ENCODE peak calls at places on chromosomes 6 and 20, in nine cellular contexts. One of them, this sample, is unnamed.

GRCh38 chr6:150250826-150251225 is 108.0 kb downstream of the PPP1R14C start:
- DNase-seq in GM20000: no peak
- DNase-seq in GM06990: no peak
- DNase-seq in astrocyte of the cerebellum: peak
- DNase-seq in AG09319: no peak
- DNase-seq in WTC11: peak
- DNase-seq in foreskin fibroblast: peak
- DNase-seq in psoas muscle: no peak
- DNase-seq in endodermal cell: peak
- DNase-seq in this sample: no peak

GRCh38 chr20:48804300-48804980 is 23.4 kb downstream of the PREX1 start:
- DNase-seq in psoas muscle: no peak
- DNase-seq in AG09319: no peak
- DNase-seq in WTC11: no peak
- DNase-seq in astrocyte of the cerebellum: no peak
- DNase-seq in foreskin fibroblast: no peak
- DNase-seq in endodermal cell: no peak
- DNase-seq in GM06990: no peak
- DNase-seq in GM20000: no peak
- DNase-seq in this sample: no peak

GRCh38 chr20:60372822-60373221 is 414.6 kb downstream of the CDH26 start:
- DNase-seq in WTC11: no peak
- DNase-seq in AG09319: no peak
- DNase-seq in GM20000: no peak
- DNase-seq in astrocyte of the cerebellum: no peak
- DNase-seq in psoas muscle: no peak
- DNase-seq in GM06990: no peak
- DNase-seq in endodermal cell: no peak
- DNase-seq in foreskin fibroblast: no peak
- DNase-seq in this sample: no peak

GRCh38 chr20:18443841-18444240 is 23.0 kb downstream of the DZANK1 start:
- DNase-seq in AG09319: no peak
- DNase-seq in foreskin fibroblast: peak
- DNase-seq in GM06990: no peak
- DNase-seq in GM20000: no peak
- DNase-seq in astrocyte of the cerebellum: no peak
- DNase-seq in psoas muscle: no peak
- DNase-seq in endodermal cell: no peak
- DNase-seq in WTC11: no peak
- DNase-seq in this sample: no peak

GRCh38 chr6:166940643-166941068 is 15.7 kb downstream of the RNASET2 start:
- DNase-seq in GM20000: no peak
- DNase-seq in astrocyte of the cerebellum: no peak
- DNase-seq in endodermal cell: no peak
- DNase-seq in AG09319: no peak
- DNase-seq in GM06990: no peak
- DNase-seq in psoas muscle: no peak
- DNase-seq in WTC11: no peak
- DNase-seq in foreskin fibroblast: peak
- DNase-seq in this sample: no peak

GRCh38 chr6:6348251-6348650 is 27.8 kb upstream of the F13A1 start:
- DNase-seq in foreskin fibroblast: no peak
- DNase-seq in GM06990: no peak
- DNase-seq in endodermal cell: no peak
- DNase-seq in WTC11: no peak
- DNase-seq in astrocyte of the cerebellum: no peak
- DNase-seq in psoas muscle: no peak
- DNase-seq in GM20000: no peak
- DNase-seq in AG09319: no peak
- DNase-seq in this sample: no peak

GRCh38 chr6:80872951-80873308 is 766.5 kb downstream of the BCKDHB start:
- DNase-seq in AG09319: no peak
- DNase-seq in endodermal cell: no peak
- DNase-seq in GM20000: no peak
- DNase-seq in foreskin fibroblast: no peak
- DNase-seq in psoas muscle: no peak
- DNase-seq in WTC11: no peak
- DNase-seq in astrocyte of the cerebellum: no peak
- DNase-seq in GM06990: no peak
- DNase-seq in this sample: no peak

GRCh38 chr20:22579119-22579427 is 5.3 kb downstream of the FOXA2 start:
- DNase-seq in AG09319: no peak
- DNase-seq in foreskin fibroblast: no peak
- DNase-seq in GM20000: no peak
- DNase-seq in endodermal cell: peak
- DNase-seq in WTC11: peak
- DNase-seq in psoas muscle: no peak
- DNase-seq in GM06990: no peak
- DNase-seq in astrocyte of the cerebellum: no peak
- DNase-seq in this sample: peak

GRCh38 chr6:75430631-75431345 is 62.8 kb downstream of the FILIP1 start:
- DNase-seq in astrocyte of the cerebellum: no peak
- DNase-seq in WTC11: no peak
- DNase-seq in GM20000: no peak
- DNase-seq in AG09319: no peak
- DNase-seq in psoas muscle: no peak
- DNase-seq in endodermal cell: no peak
- DNase-seq in GM06990: no peak
- DNase-seq in foreskin fibroblast: no peak
- DNase-seq in this sample: no peak

GRCh38 chr6:91376686-91377085 is 789.8 kb upstream of the MAP3K7 start:
- DNase-seq in GM06990: no peak
- DNase-seq in WTC11: peak
- DNase-seq in endodermal cell: no peak
- DNase-seq in psoas muscle: no peak
- DNase-seq in astrocyte of the cerebellum: no peak
- DNase-seq in foreskin fibroblast: no peak
- DNase-seq in GM20000: no peak
- DNase-seq in AG09319: no peak
- DNase-seq in this sample: no peak

GRCh38 chr20:32727663-32728062 is 15.6 kb downstream of the COMMD7 start:
- DNase-seq in WTC11: no peak
- DNase-seq in foreskin fibroblast: peak
- DNase-seq in GM20000: no peak
- DNase-seq in astrocyte of the cerebellum: peak
- DNase-seq in endodermal cell: no peak
- DNase-seq in psoas muscle: no peak
- DNase-seq in AG09319: peak
- DNase-seq in GM06990: no peak
- DNase-seq in this sample: no peak

GRCh38 chr6:5446362-5447075 is 185.2 kb downstream of the FARS2 start:
- DNase-seq in GM06990: no peak
- DNase-seq in AG09319: no peak
- DNase-seq in foreskin fibroblast: no peak
- DNase-seq in astrocyte of the cerebellum: no peak
- DNase-seq in GM20000: peak
- DNase-seq in WTC11: no peak
- DNase-seq in psoas muscle: no peak
- DNase-seq in endodermal cell: no peak
- DNase-seq in this sample: no peak

GRCh38 chr6:119204744-119205143 is 126.3 kb upstream of the FAM184A start:
- DNase-seq in GM20000: no peak
- DNase-seq in psoas muscle: no peak
- DNase-seq in WTC11: no peak
- DNase-seq in foreskin fibroblast: no peak
- DNase-seq in endodermal cell: no peak
- DNase-seq in GM06990: no peak
- DNase-seq in AG09319: no peak
- DNase-seq in astrocyte of the cerebellum: no peak
- DNase-seq in this sample: no peak

GRCh38 chr6:53994201-53994600 is 117.0 kb upstream of the MLIP start:
- DNase-seq in astrocyte of the cerebellum: no peak
- DNase-seq in endodermal cell: no peak
- DNase-seq in GM20000: no peak
- DNase-seq in foreskin fibroblast: no peak
- DNase-seq in AG09319: no peak
- DNase-seq in WTC11: no peak
- DNase-seq in psoas muscle: no peak
- DNase-seq in GM06990: no peak
- DNase-seq in this sample: no peak

GRCh38 chr6:132084811-132085509 is 133.8 kb upstream of the CCN2 start:
- DNase-seq in WTC11: no peak
- DNase-seq in astrocyte of the cerebellum: peak
- DNase-seq in endodermal cell: no peak
- DNase-seq in psoas muscle: no peak
- DNase-seq in GM20000: peak
- DNase-seq in AG09319: peak
- DNase-seq in GM06990: peak
- DNase-seq in foreskin fibroblast: peak
- DNase-seq in this sample: no peak

GRCh38 chr6:3789018-3789895 is 37.7 kb upstream of the PXDC1 start:
- DNase-seq in astrocyte of the cerebellum: peak
- DNase-seq in WTC11: no peak
- DNase-seq in AG09319: no peak
- DNase-seq in psoas muscle: no peak
- DNase-seq in endodermal cell: no peak
- DNase-seq in GM06990: no peak
- DNase-seq in GM20000: no peak
- DNase-seq in foreskin fibroblast: no peak
- DNase-seq in this sample: no peak

GRCh38 chr20:7210910-7211309 is 443.4 kb downstream of the BMP2 start:
- DNase-seq in GM06990: no peak
- DNase-seq in astrocyte of the cerebellum: no peak
- DNase-seq in foreskin fibroblast: no peak
- DNase-seq in GM20000: no peak
- DNase-seq in endodermal cell: no peak
- DNase-seq in psoas muscle: no peak
- DNase-seq in WTC11: no peak
- DNase-seq in AG09319: no peak
- DNase-seq in this sample: no peak

GRCh38 chr6:80003841-80004198 is 629 bp upstream of the TTK start:
- DNase-seq in GM06990: no peak
- DNase-seq in foreskin fibroblast: peak
- DNase-seq in psoas muscle: peak
- DNase-seq in WTC11: peak
- DNase-seq in GM20000: no peak
- DNase-seq in endodermal cell: no peak
- DNase-seq in astrocyte of the cerebellum: no peak
- DNase-seq in AG09319: no peak
- DNase-seq in this sample: no peak

DNA sequence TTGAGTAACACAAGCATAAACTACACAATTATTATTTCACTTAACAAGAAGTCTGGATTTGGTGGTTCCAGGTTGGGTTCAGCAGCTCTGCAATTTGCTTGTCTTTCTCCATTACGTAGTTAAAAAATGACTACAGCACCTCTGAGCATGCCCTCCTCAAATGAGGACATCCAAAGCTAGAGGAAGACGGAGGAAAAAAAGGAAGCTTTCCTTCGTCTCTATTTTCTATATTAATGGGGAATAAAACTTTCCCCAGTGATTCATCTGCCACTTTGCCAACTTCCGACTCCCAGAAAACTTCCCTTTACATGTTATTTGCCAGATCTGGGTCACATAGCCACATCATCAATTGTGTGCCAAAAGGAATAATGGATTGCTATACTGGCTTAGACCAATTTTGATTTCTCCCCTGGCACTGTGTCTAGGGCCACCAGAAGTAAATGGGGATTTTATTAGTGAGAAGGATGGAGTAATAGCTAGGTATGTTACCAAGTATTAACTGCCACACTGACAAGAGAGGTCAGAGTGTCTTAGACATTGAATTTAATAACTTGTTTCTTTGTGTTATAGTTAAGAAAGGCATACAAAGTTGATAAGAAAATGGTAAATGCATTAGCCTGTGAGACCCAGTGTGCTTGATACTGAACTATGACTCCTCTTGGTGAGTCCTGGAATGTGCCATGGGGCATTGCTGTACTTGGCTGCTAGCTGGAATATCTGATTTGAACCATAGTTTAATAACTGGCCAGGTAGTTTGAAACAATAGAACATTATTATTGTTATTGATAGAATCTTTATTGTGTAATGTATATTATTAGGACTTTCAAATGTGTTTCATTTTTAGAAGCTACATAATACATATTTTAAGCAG is 69.7 kb downstream of the ZFAND3 start:
- DNase-seq in endodermal cell: no peak
- DNase-seq in GM06990: no peak
- DNase-seq in AG09319: no peak
- DNase-seq in astrocyte of the cerebellum: no peak
- DNase-seq in GM20000: no peak
- DNase-seq in psoas muscle: no peak
- DNase-seq in foreskin fibroblast: no peak
- DNase-seq in WTC11: no peak
- DNase-seq in this sample: no peak
- TF ChIP-seq CTCF in endodermal cell: no peak
- TF ChIP-seq CTCF in GM06990: no peak
- TF ChIP-seq CTCF in AG09319: no peak
- TF ChIP-seq CTCF in astrocyte of the cerebellum: no peak
- TF ChIP-seq CTCF in GM20000: no peak
- TF ChIP-seq CTCF in psoas muscle: no peak
- TF ChIP-seq CTCF in foreskin fibroblast: no peak
- TF ChIP-seq CTCF in WTC11: no peak
- TF ChIP-seq CTCF in this sample: no peak

GRCh38 chr6:29227235-29227634 is 56.5 kb downstream of the OR2J2 start:
- DNase-seq in AG09319: no peak
- DNase-seq in GM20000: no peak
- DNase-seq in WTC11: no peak
- DNase-seq in psoas muscle: no peak
- DNase-seq in GM06990: no peak
- DNase-seq in endodermal cell: no peak
- DNase-seq in astrocyte of the cerebellum: no peak
- DNase-seq in foreskin fibroblast: no peak
- DNase-seq in this sample: no peak
- TF ChIP-seq CTCF in AG09319: no peak
- TF ChIP-seq CTCF in GM20000: no peak
- TF ChIP-seq CTCF in WTC11: no peak
- TF ChIP-seq CTCF in psoas muscle: no peak
- TF ChIP-seq CTCF in GM06990: no peak
- TF ChIP-seq CTCF in endodermal cell: peak
- TF ChIP-seq CTCF in astrocyte of the cerebellum: no peak
- TF ChIP-seq CTCF in foreskin fibroblast: no peak
- TF ChIP-seq CTCF in this sample: no peak

GRCh38 chr6:164926686-164927085 is 382.7 kb downstream of the C6orf118 start:
- DNase-seq in AG09319: no peak
- DNase-seq in GM06990: no peak
- DNase-seq in astrocyte of the cerebellum: no peak
- DNase-seq in psoas muscle: no peak
- DNase-seq in endodermal cell: no peak
- DNase-seq in foreskin fibroblast: no peak
- DNase-seq in GM20000: no peak
- DNase-seq in WTC11: no peak
- DNase-seq in this sample: no peak
- TF ChIP-seq CTCF in AG09319: no peak
- TF ChIP-seq CTCF in GM06990: peak
- TF ChIP-seq CTCF in astrocyte of the cerebellum: no peak
- TF ChIP-seq CTCF in psoas muscle: no peak
- TF ChIP-seq CTCF in endodermal cell: no peak
- TF ChIP-seq CTCF in foreskin fibroblast: no peak
- TF ChIP-seq CTCF in GM20000: no peak
- TF ChIP-seq CTCF in WTC11: no peak
- TF ChIP-seq CTCF in this sample: no peak

DNA sequence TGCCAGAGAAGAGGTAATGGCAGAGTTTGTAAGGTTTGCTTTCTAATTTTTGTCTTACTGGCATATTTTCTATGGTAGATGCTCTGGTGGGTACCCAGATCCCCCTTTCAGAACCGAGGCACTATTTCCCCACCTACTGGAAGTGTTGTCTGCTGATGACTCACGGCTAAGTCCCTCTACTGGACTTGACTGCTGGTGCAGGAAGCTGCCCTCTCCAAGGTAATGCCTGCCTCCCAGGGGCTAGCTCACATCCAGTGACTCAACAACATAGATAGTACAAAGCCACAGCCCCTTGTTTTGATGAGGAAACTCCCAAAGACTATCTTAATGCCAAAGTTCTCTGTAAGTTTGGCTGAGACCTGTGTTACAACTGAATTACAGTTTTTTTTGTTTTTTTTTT is 285.4 kb upstream of the FLRT3 start:
- DNase-seq in psoas muscle: no peak
- DNase-seq in endodermal cell: peak
- DNase-seq in GM06990: no peak
- DNase-seq in AG09319: no peak
- DNase-seq in GM20000: no peak
- DNase-seq in WTC11: peak
- DNase-seq in astrocyte of the cerebellum: peak
- DNase-seq in foreskin fibroblast: peak
- DNase-seq in this sample: no peak
- TF ChIP-seq CTCF in psoas muscle: no peak
- TF ChIP-seq CTCF in endodermal cell: peak
- TF ChIP-seq CTCF in GM06990: no peak
- TF ChIP-seq CTCF in AG09319: no peak
- TF ChIP-seq CTCF in GM20000: no peak
- TF ChIP-seq CTCF in WTC11: no peak
- TF ChIP-seq CTCF in astrocyte of the cerebellum: no peak
- TF ChIP-seq CTCF in foreskin fibroblast: no peak
- TF ChIP-seq CTCF in this sample: no peak